ENCODE peak calls at places on chromosomes 7 and 10, in four cellular contexts. E is stimulated activated CD4-positive, alpha-beta T cell treated with anti-CD3 and anti-CD28 coated beads, TNF-alpha, amount 100 ng/mL, for 24 hours; Q is lung microvascular endothelial cell; S is hepatocyte. X is an unnamed sample.

GRCh38 chr7:27685209-27685608 is 22.5 kb upstream of the HIBADH start:
- DNase-seq in E (no peak), Q (no peak), S (no peak), X (no peak)

GRCh38 chr7:81190997-81191747 is 272.3 kb upstream of the SEMA3C start:
- DNase-seq in E (no peak), Q (peak), S (peak), X (peak)

GRCh38 chr7:41742619-41743018 is 39.7 kb upstream of the INHBA start:
- DNase-seq in E (no peak), Q (no peak), S (no peak), X (no peak)

GRCh38 chr10:78545756-78546155 is 512.1 kb downstream of the RPS24 start:
- DNase-seq in E (no peak), Q (no peak), S (no peak), X (no peak)

GRCh38 chr7:134901389-134902020 is 84.8 kb upstream of the AGBL3 start:
- DNase-seq in E (no peak), Q (no peak), S (peak), X (peak)

GRCh38 chr7:149774237-149775175 is 1.1 kb upstream of the ZNF467 start:
- DNase-seq in E (no peak), Q (no peak), S (peak), X (no peak)

GRCh38 chr10:98041352-98042043 is 11.1 kb upstream of the CRTAC1 start:
- DNase-seq in E (peak), Q (peak), S (peak), X (peak)

GRCh38 chr7:43481905-43482678 is 100.8 kb upstream of the STK17A start:
- DNase-seq in E (no peak), Q (no peak), S (no peak), X (no peak)

GRCh38 chr7:41930538-41931262 is 227.8 kb upstream of the INHBA start:
- DNase-seq in E (no peak), Q (peak), S (no peak), X (no peak)

GRCh38 chr10:119981826-119982225 is 89.3 kb downstream of the SEC23IP start:
- DNase-seq in E (no peak), Q (no peak), S (no peak), X (no peak)

GRCh38 chr10:5840314-5841307 is 27.4 kb upstream of the GDI2 start:
- DNase-seq in E (no peak), Q (peak), S (no peak), X (peak)

GRCh38 chr7:157550300-157551275 is 213.8 kb downstream of the DNAJB6 start:
- DNase-seq in E (no peak), Q (no peak), S (no peak), X (no peak)

X was measured in HepG2.